ENCODE peak calls at places on chromosomes 5 and 9, in ten cellular contexts. V is K562, I is spleen, X is GM23338, A is suprapubic skin, G is transverse colon, O is H1, N is SK-N-SH, Z is sigmoid colon, K is HCT116. F is an unnamed sample.

GRCh38 chr9:108609227-108609894 is 246.4 kb downstream of the ACTL7B start:
- DNase-seq in V (no peak), I (no peak), X (no peak), A (no peak), G (no peak), O (no peak), N (no peak), Z (no peak), K (no peak), F (no peak)

GRCh38 chr5:111901303-111901702 is 144.3 kb upstream of the NREP start:
- DNase-seq in V (no peak), I (no peak), X (no peak), A (no peak), G (no peak), O (no peak), N (no peak), Z (no peak), K (no peak), F (no peak)

GRCh38 chr5:43304520-43304919 is 8.7 kb downstream of the HMGCS1 start:
- DNase-seq in V (no peak), I (no peak), X (no peak), A (no peak), G (no peak), O (no peak), N (no peak), Z (no peak), K (no peak), F (no peak)

GRCh38 chr9:84862786-84863185 is 193.3 kb downstream of the NTRK2 start:
- DNase-seq in V (no peak), I (no peak), X (peak; percentile 89), A (no peak), G (no peak), O (peak; percentile 66), N (no peak), Z (no peak), K (no peak), F (no peak)

GRCh38 chr9:22413884-22414283 is 32.7 kb upstream of the DMRTA1 start:
- DNase-seq in V (no peak), I (no peak), X (no peak), A (no peak), G (no peak), O (no peak), N (no peak), Z (no peak), K (no peak), F (no peak)

GRCh38 chr5:38697013-38697412 is 140.6 kb upstream of the LIFR start:
- DNase-seq in V (no peak), I (no peak), X (peak; percentile 49), A (no peak), G (no peak), O (no peak), N (no peak), Z (no peak), K (no peak), F (no peak)

GRCh38 chr5:56450766-56451165 is 217.6 kb upstream of the ANKRD55 start:
- DNase-seq in V (no peak), I (no peak), X (no peak), A (no peak), G (no peak), O (no peak), N (no peak), Z (no peak), K (no peak), F (peak; percentile 56)

GRCh38 chr5:63053019-63053638 is 474.5 kb downstream of the LRRC70 start:
- DNase-seq in V (no peak), I (no peak), X (no peak), A (no peak), G (no peak), O (no peak), N (no peak), Z (no peak), K (no peak), F (no peak)

GRCh38 chr9:109519366-109519765 is 21.3 kb upstream of the PTPN3 start:
- DNase-seq in V (no peak), I (no peak), X (no peak), A (no peak), G (no peak), O (no peak), N (no peak), Z (no peak), K (no peak), F (no peak)

GRCh38 chr5:133565993-133566392 is 46.3 kb downstream of the FSTL4 start:
- DNase-seq in V (peak; percentile 26), I (no peak), X (peak; percentile 71), A (no peak), G (no peak), O (no peak), N (no peak), Z (no peak), K (no peak), F (no peak)

GRCh38 chr5:10452768-10453331 is 11.2 kb downstream of the ROPN1L start:
- DNase-seq in V (peak; percentile 72), I (no peak), X (peak; percentile 87), A (no peak), G (no peak), O (no peak), N (peak; percentile 78), Z (no peak), K (peak; percentile 70), F (no peak)

GRCh38 chr9:97941323-97941722 is 3.4 kb upstream of the HEMGN start:
- DNase-seq in V (no peak), I (no peak), X (no peak), A (no peak), G (no peak), O (no peak), N (no peak), Z (no peak), K (no peak), F (no peak)

GRCh38 chr9:97940233-97940632 is 2.3 kb upstream of the HEMGN start:
- DNase-seq in V (peak; percentile 75), I (no peak), X (no peak), A (no peak), G (no peak), O (no peak), N (no peak), Z (no peak), K (no peak), F (no peak)

GRCh38 chr9:97943308-97943855 is 5.4 kb upstream of the HEMGN start:
- DNase-seq in V (peak; percentile 83), I (no peak), X (no peak), A (no peak), G (no peak), O (no peak), N (no peak), Z (no peak), K (no peak), F (no peak)

GRCh38 chr9:97938081-97938644 is at the start of gene HEMGN:
- DNase-seq in V (peak; percentile 77), I (no peak), X (no peak), A (no peak), G (peak; percentile 17), O (no peak), N (no peak), Z (no peak), K (no peak), F (no peak)

DNA sequence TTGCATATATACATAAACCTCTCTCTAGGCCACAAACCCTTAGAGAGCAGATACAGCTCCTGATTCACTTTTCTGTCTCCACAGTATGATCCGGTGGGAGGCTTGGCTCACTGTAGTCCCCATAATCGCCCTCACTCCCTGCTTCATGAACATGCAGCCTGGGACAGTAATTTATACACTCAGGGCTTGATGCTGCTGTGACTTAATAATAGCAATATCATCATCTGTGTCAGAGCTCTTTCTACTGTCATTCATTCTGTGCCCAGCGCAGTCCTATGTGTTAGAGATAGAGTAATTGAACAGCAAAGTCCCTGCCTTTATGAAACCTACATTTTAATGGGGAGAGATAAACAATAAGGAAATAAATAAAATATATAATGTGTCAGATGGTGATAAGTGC is 2.7 kb upstream of the HEMGN start:
- DNase-seq in V (peak; percentile 19), I (no peak), X (no peak), A (no peak), G (no peak), O (no peak), N (no peak), Z (no peak), K (no peak), F (no peak)
- TF ChIP-seq POLR2AphosphoS5 in V (no peak), I (no peak), X (no peak), A (no peak), G (no peak), O (no peak), N (no peak), Z (no peak), K (no peak), F (no peak)

DNA sequence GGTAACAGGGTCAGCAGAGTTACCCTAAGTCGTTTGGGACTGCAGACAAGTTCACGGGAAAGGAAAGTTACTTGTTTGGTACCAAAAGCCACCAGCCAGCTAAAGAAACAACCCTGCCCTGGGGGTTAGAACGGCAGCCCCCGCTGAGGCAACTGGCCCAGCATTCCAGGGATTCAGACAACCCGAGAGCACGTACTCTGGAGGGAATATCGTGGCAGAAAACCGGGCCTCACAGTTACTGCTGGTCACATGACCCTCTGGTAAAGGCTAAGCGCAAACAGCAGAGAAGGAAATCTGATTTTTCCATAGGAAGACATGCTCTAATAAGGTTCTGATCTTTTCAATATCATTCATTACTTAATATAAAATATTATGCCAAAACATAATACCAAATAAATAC is 22.5 kb upstream of the MLANA start:
- DNase-seq in V (no peak), I (no peak), X (no peak), A (no peak), G (no peak), O (no peak), N (no peak), Z (no peak), K (no peak), F (no peak)
- H3K27ac ChIP-seq in V (no peak overlapping the region), I (no peak overlapping the region), X (no peak overlapping the region), A (no peak overlapping the region), G (no peak overlapping the region), O (no peak overlapping the region), N (no peak overlapping the region), Z (no peak overlapping the region), K (no peak overlapping the region), F (no peak overlapping the region)

GRCh38 chr5:139634028-139634325 is 14.2 kb upstream of the CXXC5 start:
- DNase-seq in V (no peak), I (peak; percentile 74), X (no peak), A (no peak), G (no peak), O (no peak), N (no peak), Z (peak; percentile 54), K (no peak), F (no peak)
- TF ChIP-seq POLR2AphosphoS5 in V (no peak), I (no peak), X (no peak), A (no peak), G (no peak), O (no peak), N (no peak), Z (no peak), K (no peak), F (no peak)

GRCh38 chr5:77669677-77670076 is 31.2 kb upstream of the OTP start:
- DNase-seq in V (no peak), I (no peak), X (no peak), A (no peak), G (no peak), O (no peak), N (no peak), Z (no peak), K (no peak), F (no peak)

DNA sequence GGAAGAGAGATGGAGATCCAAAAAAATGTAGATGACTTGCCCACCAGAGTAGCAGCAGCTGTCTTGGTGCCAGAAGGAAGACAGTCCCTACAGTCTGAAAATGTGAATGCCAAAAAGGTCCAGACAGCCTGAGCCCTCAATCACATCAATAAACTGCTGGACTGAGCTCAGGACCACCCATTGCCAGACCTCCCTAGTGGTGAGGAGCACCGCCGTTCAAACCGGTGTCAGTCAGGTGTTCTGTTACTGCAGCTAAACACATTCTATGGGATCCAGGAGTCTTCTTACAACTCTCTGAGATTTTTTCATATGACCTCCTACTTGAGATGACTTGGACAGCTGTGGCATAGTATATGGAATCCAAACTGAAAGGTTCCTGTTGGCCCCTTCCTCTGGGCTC is 32.0 kb upstream of the OTP start:
- DNase-seq in V (no peak), I (no peak), X (no peak), A (no peak), G (no peak), O (no peak), N (no peak), Z (no peak), K (no peak), F (no peak)
- H3K27ac ChIP-seq in V (no peak overlapping the region), I (no peak overlapping the region), X (no peak overlapping the region), A (no peak overlapping the region), G (no peak overlapping the region), O (no peak overlapping the region), N (no peak overlapping the region), Z (no peak overlapping the region), K (no peak overlapping the region), F (no peak overlapping the region)